ENCODE peak calls at places on chromosomes 7 and 10, in ten cellular contexts. D is activated T-cell treated with anti-CD3 and anti-CD28 coated beads for 4 hours; C is GM04504; S is stimulated activated CD4-positive, alpha-beta T cell treated with anti-CD3 and anti-CD28 coated beads, TNF-alpha, amount 100 ng/mL, for 24 hours; V is spleen; X is K562; I is astrocyte of the spinal cord; H is stimulated activated naive CD4-positive, alpha-beta T cell treated with Interleukin-2 at 50 U/mL for 16 hours; B is activated CD4-positive, alpha-beta T cell treated with anti-CD3 and anti-CD28 coated beads, Interleukin-2, amount 10 ng/mL, durations not matched to agents 24 days and 14 days; U is ELF-1. W is an unnamed sample.

GRCh38 chr7:17142831-17143541 is 155.5 kb upstream of the AHR start:
- DNase-seq in U (no peak), X (no peak), B (no peak), V (no peak), I (peak), H (no peak), D (no peak), S (no peak), C (no peak), W (no peak)

GRCh38 chr7:17472939-17473338 is 174.5 kb downstream of the AHR start:
- DNase-seq in S (no peak), C (no peak), D (no peak), V (no peak), I (no peak), H (no peak), U (no peak), X (no peak), B (no peak), W (no peak)

GRCh38 chr10:131075218-131075770 is 236.2 kb downstream of the TCERG1L start:
- DNase-seq in D (no peak), C (no peak), B (no peak), V (no peak), H (no peak), U (no peak), I (no peak), S (no peak), X (no peak), W (no peak)

GRCh38 chr10:87646192-87646909 is 13.3 kb upstream of the PAPSS2 start:
- DNase-seq in X (no peak), D (no peak), U (no peak), B (no peak), H (no peak), V (no peak), I (no peak), S (no peak), C (no peak), W (no peak)

GRCh38 chr10:24790073-24790472 is 66.4 kb upstream of the ARHGAP21 start:
- DNase-seq in X (no peak), D (no peak), C (no peak), S (no peak), B (no peak), I (no peak), V (no peak), U (no peak), H (no peak), W (no peak)

GRCh38 chr10:117391436-117392205 is 16.4 kb upstream of the PDZD8 start:
- DNase-seq in X (no peak), I (peak), V (no peak), H (no peak), B (no peak), C (peak), D (no peak), S (no peak), U (peak), W (no peak)

GRCh38 chr7:43201912-43202311 is 89.5 kb downstream of the HECW1 start:
- DNase-seq in I (peak), V (no peak), X (no peak), S (no peak), B (no peak), H (no peak), D (no peak), U (no peak), C (no peak), W (no peak)

GRCh38 chr7:22426463-22427121 is 69.6 kb upstream of the RAPGEF5 start:
- DNase-seq in C (no peak), X (no peak), I (no peak), S (no peak), B (no peak), D (no peak), H (no peak), U (no peak), V (no peak), W (no peak)

W was measured in hippocampal formation.